ENCODE peak calls at places on chromosomes 6 and 20, in four cellular contexts. L, H, B and X are unnamed samples.
A peak's percentile ranks its signal among the peaks of the same experiment; 100 is the strongest.

GRCh38 chr6:11964101-11964500 is 48.0 kb upstream of the HIVEP1 start:
- DNase-seq in B (no peak), L (no peak), H (no peak), X (no peak)

GRCh38 chr6:168581236-168581635 is 140.3 kb downstream of the SMOC2 start:
- DNase-seq in L (no peak), B (no peak), H (no peak), X (no peak)

GRCh38 chr6:151075527-151075926 is 164.2 kb upstream of the AKAP12 start:
- DNase-seq in L (no peak), H (no peak), B (no peak), X (no peak)

GRCh38 chr6:133697666-133698065 is 191.2 kb upstream of the TCF21 start:
- DNase-seq in B (no peak), H (no peak), L (no peak), X (no peak)

GRCh38 chr6:72987305-72987704 is 238.0 kb downstream of the KHDC1L start:
- DNase-seq in H (no peak), B (no peak), L (no peak), X (no peak)

GRCh38 chr6:5457983-5458683 is 196.8 kb downstream of the FARS2 start:
- DNase-seq in H (peak; percentile 48), B (no peak), L (no peak), X (no peak)

GRCh38 chr6:158061361-158061708 is 79.7 kb downstream of the SYNJ2 start:
- DNase-seq in L (no peak), H (no peak), B (no peak), X (no peak)

GRCh38 chr6:31007694-31008093 is 2.6 kb upstream of the MUC22 start:
- DNase-seq in L (no peak), B (no peak), H (no peak), X (no peak)

GRCh38 chr6:153162172-153162571 is 31.1 kb upstream of the RGS17 start:
- DNase-seq in L (no peak), B (no peak), H (no peak), X (no peak)

GRCh38 chr6:30358340-30358679 is 13.4 kb downstream of the RPP21 start:
- DNase-seq in B (no peak), H (no peak), L (no peak), X (no peak)

GRCh38 chr6:49849121-49849907 is 17.0 kb downstream of the CRISP1 start:
- DNase-seq in L (no peak), B (peak; percentile 15), H (no peak), X (no peak)

GRCh38 chr6:36326351-36326995 is 10.2 kb downstream of the BNIP5 start:
- DNase-seq in B (peak; percentile 58), H (no peak), L (no peak), X (no peak)

GRCh38 chr6:143236151-143236788 is 175.6 kb downstream of the AIG1 start:
- DNase-seq in H (no peak), B (peak; percentile 5), L (no peak), X (no peak)

GRCh38 chr6:41785689-41786450 is 1.6 kb upstream of the TOMM6 start:
- DNase-seq in L (no peak), B (no peak), H (peak; percentile 59), X (no peak)

GRCh38 chr6:95786802-95787201 is 209.5 kb downstream of the MANEA start:
- DNase-seq in B (no peak), H (no peak), L (no peak), X (no peak)

GRCh38 chr6:137217801-137218472 is 1.2 kb downstream of the IFNGR1 start:
- DNase-seq in L (no peak), H (peak; percentile 51), B (no peak), X (no peak)

GRCh38 chr20:50248104-50248631 is 57.5 kb downstream of the CEBPB start:
- DNase-seq in H (no peak), L (no peak), B (no peak), X (no peak)

GRCh38 chr6:36430351-36430750 is 12.3 kb downstream of the PXT1 start:
- DNase-seq in B (no peak), L (no peak), H (no peak), X (no peak)

GRCh38 chr20:3786126-3786484 is 435 bp downstream of the CENPB start:
- DNase-seq in H (peak; percentile 71), L (peak; percentile 50), B (peak; percentile 73), X (peak; percentile 61)

GRCh38 chr6:56536536-56536935 is 106.2 kb downstream of the DST start:
- DNase-seq in L (no peak), H (no peak), B (no peak), X (no peak)

GRCh38 chr20:15075586-15075985 is 738.2 kb upstream of the FLRT3 start:
- DNase-seq in L (no peak), B (no peak), H (no peak), X (no peak)

GRCh38 chr6:17905611-17906592 is 81.5 kb downstream of the KIF13A start:
- DNase-seq in L (no peak), H (no peak), B (no peak), X (no peak)

GRCh38 chr20:16228722-16229121 is 344.5 kb downstream of the KIF16B start:
- DNase-seq in L (no peak), H (no peak), B (no peak), X (no peak)

GRCh38 chr6:138593100-138593877 is 94.0 kb upstream of the NHSL1 start:
- DNase-seq in B (no peak), L (no peak), H (peak; percentile 60), X (peak; percentile 91)

GRCh38 chr20:36644032-36644712 is 1.8 kb downstream of the SLA2 start:
- DNase-seq in H (no peak), B (no peak), L (peak; percentile 70), X (no peak)

GRCh38 chr6:54970337-54970736 is 123.8 kb downstream of the FAM83B start:
- DNase-seq in L (no peak), H (no peak), B (no peak), X (no peak)

GRCh38 chr20:46568570-46569129 is 18.2 kb upstream of the OCSTAMP start:
- DNase-seq in L (no peak), B (peak; percentile 83), H (peak; percentile 91), X (peak; percentile 50)

GRCh38 chr20:46563170-46563847 is 12.9 kb upstream of the OCSTAMP start:
- DNase-seq in B (no peak), H (no peak), L (no peak), X (peak; percentile 19)

GRCh38 chr20:46564241-46564957 is 13.9 kb upstream of the OCSTAMP start:
- DNase-seq in H (no peak), B (no peak), L (no peak), X (no peak)

GRCh38 chr20:46563848-46564197 is 13.4 kb upstream of the OCSTAMP start:
- DNase-seq in H (no peak), L (no peak), B (no peak), X (no peak)

GRCh38 chr20:46566125-46566524 is 15.7 kb upstream of the OCSTAMP start:
- DNase-seq in B (no peak), L (no peak), H (no peak), X (no peak)
- H3K9me3 ChIP-seq in B (no peaks in the 10 kb centered on the region), L (no peaks in the 10 kb centered on the region), H (no peaks in the 10 kb centered on the region), X (no peaks in the 10 kb centered on the region)

GRCh38 chr20:6993526-6993925 is 226.0 kb downstream of the BMP2 start:
- DNase-seq in B (no peak), L (no peak), H (no peak), X (no peak)

GRCh38 chr20:6994452-6994851 is 227.0 kb downstream of the BMP2 start:
- DNase-seq in L (no peak), B (no peak), H (no peak), X (no peak)

GRCh38 chr20:7003598-7003997 is 236.1 kb downstream of the BMP2 start:
- DNase-seq in H (no peak), L (no peak), B (no peak), X (no peak)

DNA sequence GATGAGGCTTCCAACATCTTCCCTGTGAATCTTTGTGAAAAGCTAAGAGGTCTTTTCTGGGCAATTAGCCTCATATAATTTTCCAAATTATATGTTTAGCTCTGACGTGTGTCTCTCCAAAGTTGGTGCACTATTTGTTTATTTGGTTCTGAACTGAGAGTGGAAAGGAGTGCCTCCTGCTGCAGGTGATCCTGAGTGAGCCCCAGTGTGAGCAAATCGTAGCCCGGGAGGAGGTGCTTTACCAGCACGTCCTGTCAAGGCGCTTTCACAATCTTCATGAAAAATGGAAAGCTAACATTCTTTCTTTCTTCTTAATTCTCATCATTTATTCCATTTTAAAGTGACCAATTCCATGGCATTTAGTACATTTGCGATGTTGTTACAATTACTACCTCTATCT is 231.9 kb downstream of the BMP2 start:
- DNase-seq in L (no peak), B (no peak), H (no peak), X (no peak)
- H3K9me3 ChIP-seq in L (no peaks in the 10 kb centered on the region), B (no peaks in the 10 kb centered on the region), H (no peaks in the 10 kb centered on the region), X (no peaks in the 10 kb centered on the region)

GRCh38 chr6:294656-295565 is 2.6 kb downstream of the DUSP22 start:
- DNase-seq in L (no peak), H (no peak), B (no peak), X (no peak)
- H3K9me3 ChIP-seq in L (no peaks in the 10 kb centered on the region), H (no peaks in the 10 kb centered on the region), B (no peaks in the 10 kb centered on the region), X (peaks cover 6% of the 10 kb centered on the region)

GRCh38 chr6:75272145-75272840 is 12.3 kb downstream of the TMEM30A start:
- DNase-seq in B (no peak), L (no peak), H (no peak), X (no peak)

GRCh38 chr6:75268988-75269354 is 15.6 kb downstream of the TMEM30A start:
- DNase-seq in B (no peak), L (no peak), H (no peak), X (no peak)

GRCh38 chr6:75275067-75275466 is 9.5 kb downstream of the TMEM30A start:
- DNase-seq in H (no peak), L (no peak), B (no peak), X (no peak)

GRCh38 chr6:75268121-75268987 is 16.2 kb downstream of the TMEM30A start:
- DNase-seq in L (no peak), B (no peak), H (no peak), X (no peak)

DNA sequence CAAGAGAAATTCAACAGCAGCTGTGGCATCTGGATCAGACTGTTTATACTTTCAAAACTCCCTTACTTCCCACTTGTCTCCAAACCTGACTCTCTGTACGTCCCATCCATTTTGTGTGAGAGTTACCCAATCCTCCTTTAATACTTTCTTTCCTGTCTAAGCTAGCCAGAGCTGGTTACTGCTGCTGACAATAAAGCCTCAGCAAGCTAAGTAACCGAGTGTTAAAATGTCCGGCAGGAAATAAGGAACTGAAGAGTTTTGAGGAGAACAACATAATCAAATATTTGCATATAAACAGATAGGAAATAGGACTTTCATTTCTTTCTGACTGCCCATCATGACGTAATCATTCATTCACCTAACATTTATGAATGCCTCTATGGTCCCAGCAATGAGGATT is 11.6 kb downstream of the TMEM30A start:
- DNase-seq in L (no peak), H (no peak), B (no peak), X (no peak)
- H3K9me3 ChIP-seq in L (no peaks in the 10 kb centered on the region), H (peaks cover 2% of the 10 kb centered on the region), B (no peaks in the 10 kb centered on the region), X (peaks cover 3% of the 10 kb centered on the region)

GRCh38 chr20:56174416-56174815 is 74.1 kb upstream of the MC3R start:
- DNase-seq in H (no peak), L (no peak), B (no peak), X (no peak)
- H3K9me3 ChIP-seq in H (no peaks in the 10 kb centered on the region), L (no peaks in the 10 kb centered on the region), B (no peaks in the 10 kb centered on the region), X (no peaks in the 10 kb centered on the region)